ENCODE peak calls at places on chromosomes 16 and 17, in six cellular contexts. U is H9, B is IMR-90, T is H1, A is neuronal stem cell, X is mesenchymal stem cell. G is an unnamed sample.

GRCh38 chr17:35972066-35972465 is 9.2 kb downstream of the CCL16 start:
- DNase-seq in B (no peak), A (no peak), U (no peak), X (no peak), T (no peak), G (no peak)

GRCh38 chr16:77749415-77749814 is 27.1 kb downstream of the NUDT7 start:
- DNase-seq in T (no peak), A (no peak), X (no peak), B (no peak), U (no peak), G (no peak)

GRCh38 chr16:1691956-1692355 is 13.9 kb downstream of the JPT2 start:
- DNase-seq in X (peak), A (no peak), T (no peak), U (no peak), B (peak), G (peak)

GRCh38 chr17:76438906-76439305 is 14.0 kb downstream of the UBE2O start:
- DNase-seq in T (no peak), B (peak), U (no peak), X (no peak), A (no peak), G (no peak)

GRCh38 chr16:66961065-66961744 is at the start of gene CES3:
- DNase-seq in B (peak), T (peak), A (peak), U (peak), X (peak), G (peak)

GRCh38 chr17:79752175-79752574 is 21.4 kb downstream of the ENPP7 start:
- DNase-seq in U (no peak), B (no peak), X (no peak), T (no peak), A (no peak), G (no peak)

GRCh38 chr16:65889533-65889966 is 476.9 kb upstream of the CDH5 start:
- DNase-seq in X (no peak), U (no peak), T (no peak), B (peak), A (no peak), G (no peak)

GRCh38 chr17:29368926-29369325 is 21.2 kb upstream of the TAOK1 start:
- DNase-seq in X (no peak), U (peak), B (peak), A (peak), T (no peak), G (no peak)

GRCh38 chr16:23420011-23420410 is 33.0 kb downstream of the COG7 start:
- DNase-seq in T (no peak), A (no peak), X (peak), B (peak), U (no peak), G (peak)

GRCh38 chr16:30351586-30352419 is 3.3 kb downstream of the CD2BP2 start:
- DNase-seq in T (no peak), U (no peak), B (peak), A (no peak), X (no peak), G (no peak)

GRCh38 chr16:64977211-64977920 is 144.5 kb downstream of the CDH11 start:
- DNase-seq in X (no peak), A (no peak), U (no peak), B (no peak), T (no peak), G (no peak)

GRCh38 chr16:27428035-27428785 is 26.2 kb downstream of the IL21R start:
- DNase-seq in X (no peak), U (peak), A (no peak), T (no peak), B (no peak), G (no peak)

GRCh38 chr16:67378642-67379041 is 14.7 kb downstream of the TPPP3 start:
- DNase-seq in A (no peak), T (no peak), X (peak), U (no peak), B (peak), G (no peak)

GRCh38 chr16:89185062-89185751 is 13.7 kb downstream of the CDH15 start:
- DNase-seq in T (no peak), A (no peak), X (no peak), B (no peak), U (no peak), G (no peak)

GRCh38 chr17:78442648-78443128 is 64.2 kb downstream of the PGS1 start:
- DNase-seq in T (no peak), X (peak), A (no peak), U (no peak), B (peak), G (peak)

GRCh38 chr17:81542431-81543338 is 9.5 kb downstream of the FAAP100 start:
- DNase-seq in X (no peak), A (no peak), T (no peak), B (no peak), U (no peak), G (no peak)

GRCh38 chr16:29916979-29917378 is 9.0 kb downstream of the KCTD13 start:
- DNase-seq in X (no peak), B (no peak), A (no peak), T (no peak), U (no peak), G (no peak)

GRCh38 chr16:84044108-84044488 is 1.5 kb upstream of the SLC38A8 start:
- DNase-seq in T (peak), X (peak), U (peak), A (no peak), B (peak), G (peak)

GRCh38 chr16:15701975-15702970 is 52.2 kb downstream of the NDE1 start:
- DNase-seq in X (peak), U (no peak), A (no peak), B (peak), T (no peak), G (peak)

GRCh38 chr17:69575346-69575761 is 160.9 kb downstream of the MAP2K6 start:
- DNase-seq in U (no peak), X (peak), A (no peak), B (peak), T (no peak), G (no peak)

GRCh38 chr17:8150194-8151119 is 1.7 kb downstream of the PER1 start:
- DNase-seq in X (no peak), A (no peak), U (no peak), T (no peak), B (no peak), G (no peak)

GRCh38 chr17:82235775-82236141 is 6.9 kb downstream of the SLC16A3 start:
- DNase-seq in A (no peak), B (no peak), U (no peak), X (no peak), T (no peak), G (peak)

GRCh38 chr17:51165680-51166197 is 472 bp upstream of the NME2 start:
- DNase-seq in X (no peak), U (peak), B (peak), T (no peak), A (no peak), G (no peak)

GRCh38 chr16:57185446-57185944 is 344 bp downstream of the PSME3IP1 start:
- DNase-seq in U (no peak), X (peak), T (no peak), B (peak), A (no peak), G (no peak)

GRCh38 chr17:56909742-56910508 is 3.9 kb downstream of the TRIM25 start:
- DNase-seq in U (no peak), B (no peak), X (no peak), A (no peak), T (no peak), G (no peak)

GRCh38 chr17:52287611-52288010 is 129.1 kb upstream of the CA10 start:
- DNase-seq in U (no peak), B (no peak), A (no peak), X (no peak), T (no peak), G (no peak)

GRCh38 chr16:11067697-11068141 is 123.4 kb downstream of the CLEC16A start:
- DNase-seq in T (no peak), X (no peak), B (no peak), A (no peak), U (no peak), G (no peak)

GRCh38 chr16:89210904-89211515 is 6.5 kb upstream of the ZNF778 start:
- DNase-seq in X (no peak), T (no peak), U (no peak), B (peak), A (no peak), G (no peak)

GRCh38 chr16:4419402-4419801 is 3.0 kb upstream of the CORO7 start:
- DNase-seq in T (no peak), B (no peak), A (no peak), X (no peak), U (no peak), G (no peak)

GRCh38 chr16:78727536-78727935 is 628.1 kb downstream of the WWOX start:
- DNase-seq in T (no peak), B (no peak), A (no peak), U (no peak), X (no peak), G (no peak)

DNA sequence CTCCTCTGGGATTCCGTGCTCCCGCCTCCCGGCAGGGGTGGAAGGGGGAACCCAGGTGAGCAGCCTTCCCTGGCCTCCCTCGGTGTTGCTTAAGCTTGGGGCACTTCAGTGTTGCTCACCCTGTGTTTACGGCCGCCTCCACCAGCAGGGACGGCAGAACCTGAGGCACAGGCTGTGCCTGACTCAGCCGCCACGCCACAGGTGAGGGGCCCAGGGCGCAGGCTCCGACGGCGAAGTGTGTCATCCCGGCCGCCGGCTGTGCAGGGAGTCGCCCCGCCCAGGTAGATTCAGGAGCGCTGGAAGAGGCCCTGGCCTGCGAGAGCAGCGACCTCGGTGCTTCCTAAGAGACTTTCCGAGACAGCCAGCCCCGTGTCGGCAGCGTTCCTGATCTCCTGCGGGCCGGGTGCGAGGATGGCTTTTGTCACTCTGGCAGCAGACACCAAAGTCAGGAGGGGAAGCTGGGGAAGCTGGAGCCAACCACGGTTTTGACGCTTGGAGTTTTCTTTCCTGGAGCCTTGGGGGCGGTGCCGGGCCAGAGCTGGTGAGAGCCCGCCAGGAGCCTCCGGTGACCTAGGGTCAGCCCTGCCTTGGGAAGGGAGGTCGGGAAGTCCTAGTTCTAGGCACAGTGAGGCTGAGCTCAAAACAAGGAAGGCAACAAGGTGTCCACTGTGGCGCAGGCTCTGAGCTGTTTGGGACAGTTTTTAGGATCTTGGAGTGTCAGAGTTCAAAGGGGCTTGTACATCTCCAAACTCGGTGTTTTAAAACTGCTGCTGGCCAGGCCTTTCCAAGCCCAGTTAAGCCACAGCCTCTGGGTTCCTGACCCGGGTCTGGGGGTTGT is 2.1 kb downstream of the GSE1 start:
- DNase-seq in A (peak), B (no peak), X (peak), U (peak), T (no peak), G (peak)
- H2BK5ac ChIP-seq in A (peak), B (no peak), X (no peak), U (no peak), T (peak), G (peak)

GRCh38 chr17:1492249-1493206 is at the start of gene MYO1C:
- DNase-seq in B (no peak), A (no peak), T (no peak), U (peak), X (no peak), G (no peak)
- H3K18ac ChIP-seq in B (peak), A (peak), T (peak), U (no peak), X (peak), G (peak)

DNA sequence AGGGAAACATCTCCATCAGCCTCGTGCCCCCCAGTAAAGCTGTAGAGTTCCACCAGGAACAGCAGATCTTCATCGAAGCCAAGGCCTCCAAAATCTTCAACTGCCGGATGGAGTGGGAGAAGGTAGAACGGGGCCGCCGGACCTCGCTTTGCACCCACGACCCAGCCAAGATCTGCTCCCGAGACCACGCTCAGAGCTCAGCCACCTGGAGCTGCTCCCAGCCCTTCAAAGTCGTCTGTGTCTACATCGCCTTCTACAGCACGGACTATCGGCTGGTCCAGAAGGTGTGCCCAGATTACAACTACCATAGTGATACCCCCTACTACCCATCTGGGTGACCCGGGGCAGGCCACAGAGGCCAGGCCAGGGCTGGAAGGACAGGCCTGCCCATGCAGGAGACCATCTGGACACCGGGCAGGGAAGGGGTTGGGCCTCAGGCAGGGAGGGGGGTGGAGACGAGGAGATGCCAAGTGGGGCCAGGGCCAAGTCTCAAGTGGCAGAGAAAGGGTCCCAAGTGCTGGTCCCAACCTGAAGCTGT is 3.4 kb downstream of the NXPH3 start:
- DNase-seq in B (no peak), T (no peak), X (no peak), A (no peak), U (no peak), G (no peak)
- H4K91ac ChIP-seq in B (no peak), T (no peak), X (no peak), A (no peak), U (no peak), G (no peak)

DNA sequence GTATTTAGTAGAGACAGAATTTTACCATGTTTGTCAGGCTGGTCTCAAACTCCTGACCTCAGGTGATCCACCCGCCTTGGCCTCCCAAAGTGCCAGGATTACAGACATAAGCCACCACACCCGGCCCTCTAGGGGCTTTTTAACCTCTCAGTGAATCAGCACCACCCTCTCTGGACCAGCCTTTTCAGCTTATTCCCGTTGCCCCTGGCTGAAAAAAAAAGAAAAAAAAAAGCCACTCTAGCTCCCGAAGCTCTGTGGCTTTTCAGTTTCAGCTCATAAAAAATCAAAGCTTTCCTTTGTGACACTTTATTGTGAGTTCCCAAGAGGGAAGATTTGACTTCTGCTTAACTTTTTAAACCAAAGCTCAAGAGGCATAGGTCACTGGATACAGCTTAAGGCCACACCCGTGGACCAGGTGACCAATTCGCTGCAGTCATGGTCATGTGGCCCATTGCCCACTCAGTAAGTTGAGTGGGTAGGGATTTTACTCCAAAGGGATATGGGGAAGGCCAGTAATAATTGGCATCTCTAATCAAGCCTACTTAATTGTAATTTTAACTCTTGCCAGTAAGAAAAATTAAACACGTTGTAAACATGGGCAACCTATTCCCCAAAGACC is 46.6 kb upstream of the MED13 start:
- DNase-seq in X (no peak), B (no peak), T (no peak), A (no peak), U (no peak), G (no peak)
- H2BK5ac ChIP-seq in X (no peak), B (no peak), T (no peak), A (no peak), U (no peak), G (no peak)